ENCODE peak calls at places on chromosomes 12 and 14, in six cellular contexts. M is AG20443, I is HT1080, W is lung microvascular endothelial cell, Q is ovary, X is A172. F is an unnamed sample.

GRCh38 chr14:50961606-50962259 is 17.4 kb upstream of the PYGL start:
- DNase-seq in M (peak), I (peak), W (peak), Q (no peak), X (peak), F (peak)

GRCh38 chr14:58104808-58105207 is 47.2 kb downstream of the ARMH4 start:
- DNase-seq in M (peak), I (peak), W (peak), Q (no peak), X (peak), F (peak)

GRCh38 chr14:51369814-51370213 is 129.8 kb downstream of the TMX1 start:
- DNase-seq in M (no peak), I (no peak), W (no peak), Q (no peak), X (no peak), F (no peak)

GRCh38 chr12:19959353-19959752 is 409.0 kb upstream of the PDE3A start:
- DNase-seq in M (no peak), I (no peak), W (peak), Q (no peak), X (no peak), F (peak)

GRCh38 chr12:118375348-118375747 is 1.0 kb upstream of the SUDS3 start:
- DNase-seq in M (no peak), I (no peak), W (no peak), Q (no peak), X (no peak), F (no peak)

GRCh38 chr12:27252934-27253333 is 8.8 kb downstream of the STK38L start:
- DNase-seq in M (no peak), I (no peak), W (no peak), Q (no peak), X (no peak), F (no peak)

GRCh38 chr14:73833024-73833423 is 18.6 kb upstream of the PTGR2 start:
- DNase-seq in M (peak), I (no peak), W (no peak), Q (no peak), X (no peak), F (peak)

GRCh38 chr12:95446511-95446910 is 27.4 kb upstream of the METAP2 start:
- DNase-seq in M (peak), I (no peak), W (no peak), Q (peak), X (no peak), F (peak)

GRCh38 chr14:53034036-53034435 is 83.2 kb upstream of the FERMT2 start:
- DNase-seq in M (no peak), I (no peak), W (no peak), Q (no peak), X (no peak), F (no peak)

GRCh38 chr14:45678163-45678562 is 425.2 kb upstream of the MIS18BP1 start:
- DNase-seq in M (no peak), I (no peak), W (no peak), Q (no peak), X (no peak), F (no peak)

GRCh38 chr14:69880851-69881250 is 1.6 kb downstream of the SMOC1 start:
- DNase-seq in M (no peak), I (no peak), W (no peak), Q (no peak), X (no peak), F (no peak)

GRCh38 chr12:107372229-107372658 is 278.9 kb upstream of the CRY1 start:
- DNase-seq in M (no peak), I (peak), W (peak), Q (no peak), X (no peak), F (peak)

GRCh38 chr14:22657861-22658260 is 13.7 kb upstream of the OR6J1 start:
- DNase-seq in M (peak), I (peak), W (peak), Q (no peak), X (no peak), F (peak)

GRCh38 chr12:90959538-90960139 is 4.7 kb upstream of the CCER1 start:
- DNase-seq in M (peak), I (peak), W (peak), Q (peak), X (peak), F (peak)

GRCh38 chr14:104563191-104563741 is 16.3 kb upstream of the C14orf180 start:
- DNase-seq in M (no peak), I (no peak), W (no peak), Q (no peak), X (no peak), F (no peak)

GRCh38 chr14:96920023-96920422 is 122.8 kb downstream of the VRK1 start:
- DNase-seq in M (no peak), I (no peak), W (no peak), Q (no peak), X (no peak), F (peak)

F was measured in AG10803.